ENCODE peak calls at places on chromosomes 5 and 9, in seven cellular contexts. M, Y, S, J, L, V and X are unnamed samples.

GRCh38 chr9:14752271-14752670 is 29.7 kb upstream of the CER1 start:
- DNase-seq in J (no peak), M (no peak), Y (no peak), L (no peak), S (no peak), V (no peak), X (no peak)

GRCh38 chr5:131221888-131222287 is 42.0 kb upstream of the CDC42SE2 start:
- DNase-seq in L (no peak), V (no peak), M (no peak), Y (no peak), J (peak), S (no peak), X (peak)

GRCh38 chr5:179879003-179879689 is 20.5 kb upstream of the MRNIP start:
- DNase-seq in M (no peak), S (no peak), V (no peak), L (no peak), Y (no peak), J (no peak), X (no peak)

GRCh38 chr9:13279284-13280162 is at the start of gene MPDZ:
- DNase-seq in V (peak), J (peak), S (peak), L (peak), Y (no peak), M (peak), X (peak)

GRCh38 chr5:142110046-142110531 is 1.5 kb downstream of the NDFIP1 start:
- DNase-seq in Y (peak), V (peak), S (no peak), J (no peak), M (peak), L (no peak), X (peak)

GRCh38 chr5:117041926-117042595 is 467.4 kb upstream of the SEMA6A start:
- DNase-seq in V (no peak), J (no peak), M (no peak), S (no peak), L (no peak), Y (no peak), X (no peak)

GRCh38 chr5:16812911-16813310 is 123.2 kb downstream of the MYO10 start:
- DNase-seq in S (no peak), Y (no peak), M (peak), J (peak), V (peak), L (no peak), X (peak)

GRCh38 chr5:119410448-119411170 is 41.7 kb upstream of the HSD17B4 start:
- DNase-seq in J (no peak), V (no peak), L (no peak), Y (no peak), S (no peak), M (no peak), X (no peak)

GRCh38 chr5:34552686-34553085 is 103.4 kb upstream of the RAI14 start:
- DNase-seq in Y (no peak), L (no peak), S (no peak), V (no peak), M (no peak), J (no peak), X (no peak)

GRCh38 chr5:3392306-3392939 is 203.2 kb upstream of the IRX1 start:
- DNase-seq in V (peak), S (peak), L (no peak), M (no peak), J (no peak), Y (no peak), X (no peak)

GRCh38 chr9:33355933-33356332 is 46.4 kb downstream of the AQP7 start:
- DNase-seq in M (no peak), Y (no peak), S (no peak), V (no peak), L (no peak), J (no peak), X (no peak)

GRCh38 chr5:172078726-172079345 is 72.4 kb upstream of the FBXW11 start:
- DNase-seq in M (no peak), Y (no peak), V (no peak), S (no peak), J (no peak), L (no peak), X (no peak)

GRCh38 chr5:168992687-168993086 is 308.3 kb downstream of the SLIT3 start:
- DNase-seq in Y (no peak), J (no peak), V (no peak), M (no peak), S (no peak), L (no peak), X (no peak)

GRCh38 chr5:112689510-112689909 is 48.2 kb upstream of the APC start:
- DNase-seq in Y (no peak), V (no peak), L (no peak), S (no peak), M (no peak), J (no peak), X (no peak)

GRCh38 chr9:101485873-101486692 is 47.6 kb upstream of the RNF20 start:
- DNase-seq in S (peak), M (peak), J (no peak), Y (no peak), L (peak), V (peak), X (peak)

GRCh38 chr9:134371731-134372130 is 45.5 kb downstream of the RXRA start:
- DNase-seq in J (no peak), M (peak), Y (no peak), V (no peak), S (peak), L (peak), X (peak)

GRCh38 chr9:92292338-92293074 is 991 bp downstream of the IARS1 start:
- DNase-seq in Y (peak), L (no peak), J (no peak), M (no peak), V (peak), S (no peak), X (peak)
- H3K27ac ChIP-seq in Y (peak), L (no peak), J (peak), M (peak), V (peak), S (peak), X (peak)

GRCh38 chr5:10827571-10827970 is 66.5 kb upstream of the DAP start:
- DNase-seq in M (no peak), J (no peak), V (no peak), Y (no peak), L (no peak), S (no peak), X (no peak)
- H3K27ac ChIP-seq in M (no peak), J (peak), V (no peak), Y (no peak), L (no peak), S (no peak), X (no peak)

DNA sequence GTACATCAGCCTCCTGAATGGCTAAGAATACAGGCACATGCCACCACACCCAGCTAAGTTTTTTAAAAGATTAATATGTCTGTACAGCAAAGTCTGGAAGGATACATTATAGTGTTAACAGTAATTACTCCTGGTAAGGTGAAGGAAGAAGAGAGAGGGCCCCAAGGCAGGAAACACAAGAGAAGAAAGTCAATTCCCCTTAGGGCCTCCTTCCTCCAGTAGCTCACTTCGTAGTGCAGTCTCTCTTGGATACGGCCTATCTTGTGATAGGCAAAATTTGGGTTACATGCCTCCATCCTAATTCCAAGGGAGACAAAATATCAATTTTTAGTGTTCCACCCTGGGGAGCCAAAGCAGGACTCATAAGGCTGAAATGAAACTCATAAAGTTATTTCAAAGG is 15.2 kb downstream of the FAM169A start:
- DNase-seq in Y (no peak), L (no peak), J (no peak), V (no peak), S (no peak), M (no peak), X (no peak)
- H3K27ac ChIP-seq in Y (no peak), L (no peak), J (no peak), V (peak), S (no peak), M (no peak), X (no peak)

GRCh38 chr9:137412431-137412830 is 10.5 kb downstream of the EXD3 start:
- DNase-seq in S (peak), V (no peak), L (no peak), J (peak), M (no peak), Y (no peak), X (peak)
- H3K27ac ChIP-seq in S (peak), V (peak), L (peak), J (peak), M (peak), Y (no peak), X (peak)

GRCh38 chr9:128360826-128361225 is 10.3 kb upstream of the URM1 start:
- DNase-seq in Y (no peak), M (no peak), S (no peak), J (no peak), V (no peak), L (no peak), X (no peak)

GRCh38 chr9:128362774-128363173 is 8.4 kb upstream of the URM1 start:
- DNase-seq in L (no peak), M (no peak), S (no peak), V (no peak), J (no peak), Y (no peak), X (no peak)

GRCh38 chr9:128361296-128361980 is 9.7 kb upstream of the URM1 start:
- DNase-seq in Y (no peak), V (no peak), J (no peak), M (no peak), S (no peak), L (no peak), X (no peak)

GRCh38 chr9:128358861-128359260 is 12.3 kb upstream of the URM1 start:
- DNase-seq in J (no peak), M (no peak), Y (no peak), L (no peak), S (no peak), V (no peak), X (no peak)

GRCh38 chr9:128361981-128362646 is 9.1 kb upstream of the URM1 start:
- DNase-seq in V (peak), S (peak), J (peak), M (peak), L (peak), Y (peak), X (peak)
- H3K27ac ChIP-seq in V (peak), S (peak), J (no peak), M (peak), L (no peak), Y (no peak), X (peak)

GRCh38 chr5:137561572-137561971 is 62.4 kb upstream of the SPOCK1 start:
- DNase-seq in V (no peak), L (no peak), M (no peak), S (no peak), Y (no peak), J (no peak), X (no peak)
- H3K27ac ChIP-seq in V (no peak), L (no peak), M (no peak), S (no peak), Y (no peak), J (no peak), X (no peak)

GRCh38 chr9:128921881-128922763 is 1.3 kb downstream of the PHYHD1 start:
- DNase-seq in V (no peak), L (peak), M (peak), J (no peak), S (peak), Y (peak), X (no peak)
- H3K27ac ChIP-seq in V (peak), L (peak), M (peak), J (no peak), S (peak), Y (peak), X (peak)

GRCh38 chr9:104073770-104074133 is 20.4 kb upstream of the SMC2 start:
- DNase-seq in J (no peak), V (no peak), Y (no peak), S (no peak), M (no peak), L (peak), X (no peak)

GRCh38 chr9:104074876-104075275 is 19.2 kb upstream of the SMC2 start:
- DNase-seq in V (no peak), L (no peak), S (no peak), J (peak), Y (no peak), M (no peak), X (peak)

GRCh38 chr9:104073098-104073769 is 20.9 kb upstream of the SMC2 start:
- DNase-seq in L (no peak), S (no peak), J (no peak), V (no peak), M (no peak), Y (no peak), X (no peak)

GRCh38 chr9:104078596-104078995 is 15.5 kb upstream of the SMC2 start:
- DNase-seq in L (no peak), V (no peak), M (no peak), J (no peak), Y (no peak), S (no peak), X (no peak)

DNA sequence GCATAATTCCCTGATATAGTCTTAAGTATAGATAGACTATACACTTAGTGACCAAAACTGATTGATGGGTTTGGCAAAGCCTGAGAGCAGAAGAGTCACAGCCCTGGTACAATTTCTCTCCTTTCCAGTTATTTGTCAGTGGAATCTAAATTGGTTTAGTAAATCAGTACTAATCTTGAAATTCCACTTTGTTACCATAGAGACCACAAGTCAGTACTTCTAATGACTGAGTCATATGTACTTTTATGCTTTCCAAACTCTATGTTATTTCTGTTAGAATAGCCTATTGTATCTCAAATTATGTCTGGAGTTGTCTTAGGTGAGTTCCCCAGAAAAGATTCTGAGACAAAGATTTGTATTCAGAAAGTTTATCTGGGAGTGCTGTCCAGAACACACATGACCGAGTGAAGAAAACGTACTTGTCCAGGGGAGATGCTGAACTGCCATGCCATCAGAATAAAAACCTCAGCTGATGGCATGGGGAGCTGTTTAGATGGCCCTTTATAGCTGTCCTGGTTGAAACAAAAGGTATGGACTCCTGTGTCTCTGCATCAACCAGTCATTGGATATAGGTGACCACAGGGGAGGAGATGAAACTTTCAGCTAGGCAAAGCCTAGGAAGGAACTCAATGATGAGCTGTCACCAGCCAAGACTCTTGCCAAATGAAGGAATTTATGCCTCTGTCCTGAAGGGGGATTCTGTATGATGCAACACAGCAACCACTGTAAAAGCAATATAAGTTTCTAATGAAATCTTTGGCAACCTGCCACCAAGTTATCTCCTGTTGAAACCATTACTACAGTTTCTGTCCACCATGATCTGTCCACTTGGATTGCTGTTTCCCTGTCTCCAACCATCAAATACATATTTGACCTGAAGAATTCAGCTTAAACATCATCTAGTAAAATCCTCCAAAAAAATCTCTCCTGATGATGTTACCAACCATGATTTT is 18.0 kb upstream of the SMC2 start:
- DNase-seq in L (no peak), S (no peak), J (peak), M (no peak), V (no peak), Y (no peak), X (peak)
- H3K27ac ChIP-seq in L (no peak), S (no peak), J (peak), M (peak), V (peak), Y (no peak), X (peak)